ENCODE peak calls at places on chromosomes 1 and 21, in nine cellular contexts. H is H1, N is upper lobe of left lung, L is endothelial cell of umbilical vein, Y is K562, W is sigmoid colon, E is GM12878, Z is transverse colon, V is GM23338. P is an unnamed sample.

GRCh38 chr1:52523376-52523775 is 29.5 kb downstream of the TUT4 start:
- DNase-seq in W (no peak), H (no peak), L (no peak), N (no peak), V (no peak), E (no peak), Z (no peak), Y (no peak), P (no peak)

GRCh38 chr21:26513212-26513611 is 59.9 kb downstream of the CYYR1 start:
- DNase-seq in V (no peak), Y (no peak), Z (no peak), N (no peak), E (no peak), W (no peak), L (peak; percentile 54), H (no peak), P (no peak)

GRCh38 chr1:206737729-206738222 is 32.8 kb upstream of the IL19 start:
- DNase-seq in W (no peak), E (no peak), N (no peak), L (no peak), V (no peak), Y (peak; percentile 31), Z (no peak), H (no peak), P (no peak)

GRCh38 chr1:8560611-8561544 is 243.0 kb downstream of the SLC45A1 start:
- DNase-seq in E (no peak), W (no peak), N (no peak), V (peak; percentile 75), H (no peak), Y (peak; percentile 57), Z (no peak), L (peak; percentile 64), P (peak; percentile 24)

GRCh38 chr1:186845581-186846210 is 16.9 kb downstream of the PLA2G4A start:
- DNase-seq in E (no peak), Z (no peak), H (no peak), N (no peak), W (no peak), Y (no peak), L (no peak), V (no peak), P (no peak)

GRCh38 chr1:235919797-235920475 is 53.2 kb upstream of the LYST start:
- DNase-seq in W (no peak), Y (no peak), V (no peak), N (no peak), H (no peak), Z (no peak), E (no peak), L (peak; percentile 81), P (no peak)

GRCh38 chr1:19468397-19468956 is 16.9 kb downstream of the CAPZB start:
- DNase-seq in H (no peak), V (no peak), N (peak; percentile 73), Y (peak; percentile 76), Z (peak; percentile 93), W (no peak), L (no peak), E (no peak), P (no peak)

GRCh38 chr1:98870959-98871903 is 133.4 kb downstream of the PLPPR5 start:
- DNase-seq in Y (no peak), E (peak; percentile 73), L (peak; percentile 3), Z (no peak), H (no peak), W (no peak), V (peak; percentile 41), N (no peak), P (no peak)

GRCh38 chr1:192401832-192402231 is 85.0 kb downstream of the RGS21 start:
- DNase-seq in Z (no peak), E (no peak), W (no peak), N (no peak), V (no peak), L (peak; percentile 4), H (no peak), Y (no peak), P (no peak)
- TF ChIP-seq POLR2AphosphoS5 in Z (no peak), E (no peak), W (no peak), N (no peak), V (no peak), L (no peak), H (no peak), Y (no peak), P (no peak)

GRCh38 chr1:182304218-182305016 is 87.2 kb downstream of the GLUL start:
- DNase-seq in E (no peak), H (no peak), N (no peak), Z (no peak), Y (no peak), L (no peak), W (no peak), V (no peak), P (no peak)

GRCh38 chr1:182301026-182301436 is 90.6 kb downstream of the GLUL start:
- DNase-seq in L (no peak), H (no peak), E (no peak), N (no peak), V (no peak), W (no peak), Z (no peak), Y (no peak), P (no peak)

GRCh38 chr1:182303778-182304177 is 87.8 kb downstream of the GLUL start:
- DNase-seq in V (no peak), H (no peak), W (no peak), Y (no peak), N (no peak), L (no peak), Z (no peak), E (peak; percentile 33), P (no peak)

GRCh38 chr1:182299728-182300581 is 91.6 kb downstream of the GLUL start:
- DNase-seq in Y (peak; percentile 98), W (peak; percentile 76), E (no peak), Z (peak; percentile 63), H (no peak), N (peak; percentile 62), L (no peak), V (peak; percentile 3), P (no peak)

GRCh38 chr1:182301467-182302198 is 90.0 kb downstream of the GLUL start:
- DNase-seq in Z (peak; percentile 48), N (peak; percentile 49), W (peak; percentile 71), H (no peak), Y (peak; percentile 69), V (peak; percentile 28), L (no peak), E (no peak), P (peak; percentile 45)
- H3K4me3 ChIP-seq in Z (no peak overlapping the region), N (no peak overlapping the region), W (no peak overlapping the region), H (no peak overlapping the region), Y (no peak overlapping the region), V (no peak overlapping the region), L (no peak overlapping the region), E (no peak overlapping the region), P (no peak overlapping the region)

GRCh38 chr1:111290104-111290503 is 547 bp upstream of the CHIA start:
- DNase-seq in Y (no peak), W (no peak), L (no peak), H (no peak), Z (no peak), V (no peak), E (no peak), N (no peak), P (no peak)
- H3K27ac ChIP-seq in Y (no peak overlapping the region), W (no peak overlapping the region), L (no peak overlapping the region), H (no peak overlapping the region), Z (no peak overlapping the region), V (no peak overlapping the region), E (no peak overlapping the region), N (no peak overlapping the region), P (no peak overlapping the region)

GRCh38 chr1:233242827-233243483 is 52.6 kb downstream of the PCNX2 start:
- DNase-seq in W (no peak), L (peak; percentile 59), V (no peak), N (no peak), E (no peak), Y (no peak), H (no peak), Z (peak; percentile 17), P (no peak)
- TF ChIP-seq POLR2AphosphoS5 in W (no peak), L (no peak), V (no peak), N (no peak), E (no peak), Y (no peak), H (no peak), Z (no peak), P (no peak)

GRCh38 chr1:113947388-113948107 is 18.4 kb downstream of the HIPK1 start:
- DNase-seq in V (no peak), E (no peak), N (no peak), Z (no peak), L (peak; percentile 66), Y (no peak), W (no peak), H (no peak), P (no peak)
- H3K4me3 ChIP-seq in V (no peak overlapping the region), E (peak overlapping the region; percentile 1), N (no peak overlapping the region), Z (no peak overlapping the region), L (no peak overlapping the region), Y (no peak overlapping the region), W (no peak overlapping the region), H (no peak overlapping the region), P (no peak overlapping the region)

GRCh38 chr1:225778412-225778669 is 715 bp downstream of the SRP9 start:
- DNase-seq in L (no peak), Z (no peak), V (no peak), E (no peak), W (no peak), H (no peak), Y (no peak), N (no peak), P (no peak)

GRCh38 chr1:225777583-225778411 is at the start of gene SRP9:
- DNase-seq in V (peak; percentile 100), L (peak; percentile 99), W (peak; percentile 99), Y (peak; percentile 100), E (peak; percentile 97), N (peak; percentile 99), Z (peak; percentile 99), H (peak; percentile 99), P (peak; percentile 98)

GRCh38 chr1:225780609-225781008 is 3.0 kb downstream of the SRP9 start:
- DNase-seq in V (no peak), H (no peak), Y (no peak), L (no peak), Z (no peak), N (no peak), W (no peak), E (no peak), P (no peak)

GRCh38 chr1:225777058-225777582 is 506 bp upstream of the SRP9 start:
- DNase-seq in E (no peak), N (no peak), Y (no peak), W (no peak), H (no peak), L (no peak), V (no peak), Z (peak; percentile 25), P (no peak)

GRCh38 chr1:225780134-225780533 is 2.5 kb downstream of the SRP9 start:
- DNase-seq in E (no peak), H (no peak), Z (no peak), Y (no peak), W (no peak), L (no peak), N (no peak), V (no peak), P (no peak)
- H3K27ac ChIP-seq in E (no peak overlapping the region), H (no peak overlapping the region), Z (peak overlapping the region; percentile 97), Y (no peak overlapping the region), W (peak overlapping the region; percentile 95), L (no peak overlapping the region), N (no peak overlapping the region), V (peak overlapping the region; percentile 98), P (no peak overlapping the region)

P was measured in prostate gland.